ENCODE peak calls at places on chromosome 7, in six cellular contexts. One of them, this sample, is unnamed.

GRCh38 chr7:25546306-25546705 is 318.0 kb upstream of the NPVF start:
- DNase-seq in SK-N-SH: no peak
- DNase-seq in K562: no peak
- DNase-seq in GM12878: no peak
- DNase-seq in HepG2: no peak
- DNase-seq in H1: no peak
- DNase-seq in this sample: no peak

GRCh38 chr7:31640329-31640728 is 46.7 kb upstream of the PPP1R17 start:
- DNase-seq in SK-N-SH: no peak
- DNase-seq in K562: no peak
- DNase-seq in GM12878: no peak
- DNase-seq in HepG2: no peak
- DNase-seq in H1: no peak
- DNase-seq in this sample: no peak

GRCh38 chr7:140719711-140720110 is 23.2 kb downstream of the NDUFB2 start:
- DNase-seq in SK-N-SH: no peak
- DNase-seq in K562: no peak
- DNase-seq in GM12878: peak; percentile 11
- DNase-seq in HepG2: no peak
- DNase-seq in H1: no peak
- DNase-seq in this sample: no peak

GRCh38 chr7:121337398-121337797 is 8.6 kb downstream of the WNT16 start:
- DNase-seq in SK-N-SH: peak; percentile 50
- DNase-seq in K562: no peak
- DNase-seq in GM12878: no peak
- DNase-seq in HepG2: no peak
- DNase-seq in H1: no peak
- DNase-seq in this sample: no peak

GRCh38 chr7:30925117-30925516 is 13.5 kb downstream of the AQP1 start:
- DNase-seq in SK-N-SH: peak; percentile 32
- DNase-seq in K562: no peak
- DNase-seq in GM12878: no peak
- DNase-seq in HepG2: no peak
- DNase-seq in H1: no peak
- DNase-seq in this sample: no peak

GRCh38 chr7:22422831-22423615 is 66.1 kb upstream of the RAPGEF5 start:
- DNase-seq in SK-N-SH: no peak
- DNase-seq in K562: no peak
- DNase-seq in GM12878: no peak
- DNase-seq in HepG2: no peak
- DNase-seq in H1: no peak
- DNase-seq in this sample: no peak

GRCh38 chr7:18471476-18472160 is 23.9 kb upstream of the HDAC9 start:
- DNase-seq in SK-N-SH: peak; percentile 38
- DNase-seq in K562: no peak
- DNase-seq in GM12878: no peak
- DNase-seq in HepG2: no peak
- DNase-seq in H1: no peak
- DNase-seq in this sample: no peak

GRCh38 chr7:29748286-29749099 is 57.8 kb upstream of the WIPF3 start:
- DNase-seq in SK-N-SH: peak; percentile 24
- DNase-seq in K562: no peak
- DNase-seq in GM12878: no peak
- DNase-seq in HepG2: peak; percentile 38
- DNase-seq in H1: no peak
- DNase-seq in this sample: peak; percentile 35

GRCh38 chr7:40572810-40573470 is 438.1 kb downstream of the SUGCT start:
- DNase-seq in SK-N-SH: no peak
- DNase-seq in K562: no peak
- DNase-seq in GM12878: no peak
- DNase-seq in HepG2: no peak
- DNase-seq in H1: no peak
- DNase-seq in this sample: no peak

GRCh38 chr7:55020481-55020871 is 1.7 kb downstream of the EGFR start:
- DNase-seq in SK-N-SH: no peak
- DNase-seq in K562: no peak
- DNase-seq in GM12878: no peak
- DNase-seq in HepG2: no peak
- DNase-seq in H1: no peak
- DNase-seq in this sample: no peak
- H3K79me2 ChIP-seq in SK-N-SH: peaks cover 72% of the 10 kb centered on the region
- H3K79me2 ChIP-seq in K562: no peaks in the 10 kb centered on the region
- H3K79me2 ChIP-seq in GM12878: no peaks in the 10 kb centered on the region
- H3K79me2 ChIP-seq in HepG2: peaks cover 4% of the 10 kb centered on the region
- H3K79me2 ChIP-seq in H1: no peaks in the 10 kb centered on the region
- H3K79me2 ChIP-seq in this sample: peaks cover 63% of the 10 kb centered on the region

GRCh38 chr7:96246972-96247371 is 74.9 kb downstream of the SLC25A13 start:
- DNase-seq in SK-N-SH: no peak
- DNase-seq in K562: no peak
- DNase-seq in GM12878: no peak
- DNase-seq in HepG2: no peak
- DNase-seq in H1: no peak
- DNase-seq in this sample: no peak
- TF ChIP-seq SIN3A in SK-N-SH: no peak
- TF ChIP-seq SIN3A in K562: no peak
- TF ChIP-seq SIN3A in GM12878: no peak
- TF ChIP-seq SIN3A in HepG2: no peak
- TF ChIP-seq SIN3A in H1: no peak
- TF ChIP-seq SIN3A in this sample: no peak

DNA sequence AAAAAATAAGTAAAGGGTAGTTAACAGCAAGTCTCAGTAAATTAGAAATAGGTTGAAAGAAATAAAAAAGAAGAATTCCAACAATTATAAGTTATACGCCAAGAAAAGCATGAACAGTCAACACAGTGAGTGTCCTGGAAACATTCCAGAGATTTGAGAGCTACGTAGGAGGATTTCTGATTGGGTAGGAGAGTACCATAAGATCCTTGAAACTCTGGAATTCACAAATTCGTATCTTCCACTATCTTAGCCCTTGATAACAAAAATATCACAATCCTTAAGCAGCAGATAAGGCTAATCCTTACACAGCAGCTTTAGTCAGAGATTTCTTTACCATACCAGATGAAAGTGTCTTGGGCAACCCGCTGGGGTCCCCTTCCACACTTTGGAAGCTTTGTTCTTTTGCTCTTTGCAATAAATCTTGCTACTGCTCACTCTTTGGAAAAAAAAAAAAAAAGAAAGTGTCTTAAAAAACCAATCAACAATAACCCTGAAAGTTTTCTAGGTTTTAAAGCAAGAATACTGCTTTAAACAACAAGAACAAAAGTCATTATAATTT is 8.2 kb downstream of the TPK1 start:
- DNase-seq in SK-N-SH: no peak
- DNase-seq in K562: no peak
- DNase-seq in GM12878: no peak
- DNase-seq in HepG2: no peak
- DNase-seq in H1: no peak
- DNase-seq in this sample: no peak
- TF ChIP-seq POLR2AphosphoS5 in SK-N-SH: no peak
- TF ChIP-seq POLR2AphosphoS5 in K562: no peak
- TF ChIP-seq POLR2AphosphoS5 in GM12878: no peak
- TF ChIP-seq POLR2AphosphoS5 in HepG2: no peak
- TF ChIP-seq POLR2AphosphoS5 in H1: no peak
- TF ChIP-seq POLR2AphosphoS5 in this sample: no peak

GRCh38 chr7:132191418-132191817 is 384.9 kb downstream of the PLXNA4 start:
- DNase-seq in SK-N-SH: no peak
- DNase-seq in K562: no peak
- DNase-seq in GM12878: no peak
- DNase-seq in HepG2: no peak
- DNase-seq in H1: no peak
- DNase-seq in this sample: no peak

GRCh38 chr7:132187869-132188789 is 388.1 kb downstream of the PLXNA4 start:
- DNase-seq in SK-N-SH: no peak
- DNase-seq in K562: no peak
- DNase-seq in GM12878: no peak
- DNase-seq in HepG2: no peak
- DNase-seq in H1: peak; percentile 77
- DNase-seq in this sample: no peak

GRCh38 chr7:132189881-132190280 is 386.4 kb downstream of the PLXNA4 start:
- DNase-seq in SK-N-SH: no peak
- DNase-seq in K562: no peak
- DNase-seq in GM12878: no peak
- DNase-seq in HepG2: no peak
- DNase-seq in H1: no peak
- DNase-seq in this sample: no peak

GRCh38 chr7:132192809-132193208 is 383.5 kb downstream of the PLXNA4 start:
- DNase-seq in SK-N-SH: no peak
- DNase-seq in K562: no peak
- DNase-seq in GM12878: no peak
- DNase-seq in HepG2: no peak
- DNase-seq in H1: no peak
- DNase-seq in this sample: no peak

DNA sequence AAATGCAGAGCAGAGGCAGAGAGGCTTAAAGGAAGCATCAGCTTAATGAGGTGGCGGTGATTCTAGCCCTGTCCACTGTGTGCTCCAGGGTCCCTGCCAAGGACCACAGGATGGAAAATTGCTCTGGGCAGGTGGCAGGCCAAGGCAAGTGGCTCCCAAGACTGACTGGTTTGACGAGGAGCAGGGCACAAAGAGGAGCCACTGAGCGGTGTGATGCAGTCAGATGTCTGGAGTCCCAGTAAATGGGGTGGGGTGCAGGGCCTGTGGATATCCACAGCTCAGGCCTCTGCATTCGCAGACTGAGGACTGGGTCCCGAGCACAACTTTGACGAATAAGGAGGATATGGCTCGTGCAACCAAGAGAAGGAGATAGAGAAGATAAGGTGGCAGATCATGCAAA is 385.6 kb downstream of the PLXNA4 start:
- DNase-seq in SK-N-SH: no peak
- DNase-seq in K562: no peak
- DNase-seq in GM12878: no peak
- DNase-seq in HepG2: no peak
- DNase-seq in H1: no peak
- DNase-seq in this sample: no peak
- H3K79me2 ChIP-seq in SK-N-SH: no peaks in the 10 kb centered on the region
- H3K79me2 ChIP-seq in K562: no peaks in the 10 kb centered on the region
- H3K79me2 ChIP-seq in GM12878: no peaks in the 10 kb centered on the region
- H3K79me2 ChIP-seq in HepG2: no peaks in the 10 kb centered on the region
- H3K79me2 ChIP-seq in H1: no peaks in the 10 kb centered on the region
- H3K79me2 ChIP-seq in this sample: no peaks in the 10 kb centered on the region

GRCh38 chr7:139701908-139702307 is 75.9 kb downstream of the HIPK2 start:
- DNase-seq in SK-N-SH: peak; percentile 44
- DNase-seq in K562: no peak
- DNase-seq in GM12878: no peak
- DNase-seq in HepG2: no peak
- DNase-seq in H1: no peak
- DNase-seq in this sample: no peak

GRCh38 chr7:139702811-139703467 is 74.9 kb downstream of the HIPK2 start:
- DNase-seq in SK-N-SH: no peak
- DNase-seq in K562: no peak
- DNase-seq in GM12878: no peak
- DNase-seq in HepG2: no peak
- DNase-seq in H1: no peak
- DNase-seq in this sample: no peak

GRCh38 chr7:139703468-139704307 is 74.1 kb downstream of the HIPK2 start:
- DNase-seq in SK-N-SH: no peak
- DNase-seq in K562: no peak
- DNase-seq in GM12878: no peak
- DNase-seq in HepG2: no peak
- DNase-seq in H1: no peak
- DNase-seq in this sample: no peak

GRCh38 chr7:139700505-139701235 is 77.1 kb downstream of the HIPK2 start:
- DNase-seq in SK-N-SH: no peak
- DNase-seq in K562: no peak
- DNase-seq in GM12878: no peak
- DNase-seq in HepG2: no peak
- DNase-seq in H1: no peak
- DNase-seq in this sample: no peak

DNA sequence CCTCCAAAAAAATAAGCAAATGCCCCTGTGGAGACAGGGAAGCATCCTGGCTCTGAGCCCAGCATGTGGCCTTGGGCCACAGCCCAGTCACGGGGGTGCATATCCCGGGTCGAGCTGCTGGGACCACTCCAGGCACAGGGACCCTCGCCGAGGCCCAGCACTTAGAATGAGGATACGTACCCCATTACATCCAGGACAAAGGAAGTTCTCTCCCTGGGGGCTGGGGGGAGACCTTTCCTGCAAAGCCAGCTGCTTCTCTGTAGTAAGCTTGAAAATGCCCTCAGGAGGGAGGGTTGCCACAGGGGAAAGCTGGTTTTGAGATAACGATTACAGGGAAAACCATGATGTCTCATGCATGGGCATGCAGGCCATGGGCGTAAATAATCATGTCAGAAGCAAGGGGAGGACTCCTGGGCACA is 75.5 kb downstream of the HIPK2 start:
- DNase-seq in SK-N-SH: peak; percentile 77
- DNase-seq in K562: no peak
- DNase-seq in GM12878: no peak
- DNase-seq in HepG2: no peak
- DNase-seq in H1: no peak
- DNase-seq in this sample: no peak
- TF ChIP-seq SIN3A in SK-N-SH: no peak
- TF ChIP-seq SIN3A in K562: no peak
- TF ChIP-seq SIN3A in GM12878: no peak
- TF ChIP-seq SIN3A in HepG2: no peak
- TF ChIP-seq SIN3A in H1: no peak
- TF ChIP-seq SIN3A in this sample: no peak

DNA sequence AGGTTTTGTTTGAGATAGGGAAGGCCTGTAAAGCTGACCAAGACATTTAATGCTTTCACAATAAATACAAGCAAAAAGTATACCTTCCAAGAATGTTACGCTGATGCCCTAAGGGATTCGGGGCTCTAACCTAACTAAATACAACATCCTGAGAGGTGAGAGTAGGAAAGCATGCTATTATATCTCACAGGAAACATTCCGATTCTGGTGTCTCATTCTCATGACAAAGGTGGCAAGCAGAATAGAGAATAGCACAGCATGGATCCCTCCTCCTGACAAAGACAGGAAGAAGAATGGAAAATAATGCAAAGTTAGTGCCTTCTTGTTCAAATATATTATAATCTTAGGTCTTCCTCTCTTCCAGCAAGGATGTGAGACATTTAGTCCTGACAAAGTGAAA is 504.3 kb downstream of the TFEC start:
- DNase-seq in SK-N-SH: no peak
- DNase-seq in K562: no peak
- DNase-seq in GM12878: no peak
- DNase-seq in HepG2: no peak
- DNase-seq in H1: peak; percentile 59
- DNase-seq in this sample: no peak
- TF ChIP-seq POLR2AphosphoS5 in SK-N-SH: no peak
- TF ChIP-seq POLR2AphosphoS5 in K562: no peak
- TF ChIP-seq POLR2AphosphoS5 in GM12878: no peak
- TF ChIP-seq POLR2AphosphoS5 in HepG2: no peak
- TF ChIP-seq POLR2AphosphoS5 in H1: peak; percentile 69
- TF ChIP-seq POLR2AphosphoS5 in this sample: no peak

GRCh38 chr7:130095812-130096211 is 25.5 kb downstream of the KLHDC10 start:
- DNase-seq in SK-N-SH: no peak
- DNase-seq in K562: no peak
- DNase-seq in GM12878: no peak
- DNase-seq in HepG2: no peak
- DNase-seq in H1: no peak
- DNase-seq in this sample: no peak
- H3K79me2 ChIP-seq in SK-N-SH: peaks cover 32% of the 10 kb centered on the region
- H3K79me2 ChIP-seq in K562: peaks cover 83% of the 10 kb centered on the region
- H3K79me2 ChIP-seq in GM12878: peaks cover 7% of the 10 kb centered on the region
- H3K79me2 ChIP-seq in HepG2: peaks cover 11% of the 10 kb centered on the region
- H3K79me2 ChIP-seq in H1: peaks cover 13% of the 10 kb centered on the region
- H3K79me2 ChIP-seq in this sample: peaks cover 27% of the 10 kb centered on the region

DNA sequence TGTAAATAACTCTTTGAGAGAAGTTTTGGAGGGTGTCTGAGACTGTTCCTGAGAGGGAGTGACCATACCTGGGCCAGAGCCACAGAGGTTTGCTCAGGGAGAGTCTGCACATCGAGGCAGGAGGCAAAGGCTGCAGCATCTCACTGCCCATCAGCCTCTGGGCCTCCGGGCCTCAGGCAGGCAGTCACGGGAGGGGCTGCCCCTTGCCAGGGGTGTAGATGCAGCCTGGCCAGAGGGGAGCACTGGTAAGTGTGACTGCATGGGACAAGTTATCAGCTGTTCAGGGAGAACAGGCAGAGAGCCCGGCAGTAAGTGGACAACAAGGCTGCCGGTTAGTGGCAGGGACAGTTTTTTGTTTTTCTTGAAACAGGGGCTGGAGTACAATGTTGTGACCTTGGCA is 55.9 kb downstream of the ZNF467 start:
- DNase-seq in SK-N-SH: no peak
- DNase-seq in K562: peak; percentile 4
- DNase-seq in GM12878: no peak
- DNase-seq in HepG2: no peak
- DNase-seq in H1: no peak
- DNase-seq in this sample: no peak
- TF ChIP-seq SIN3A in SK-N-SH: no peak
- TF ChIP-seq SIN3A in K562: no peak
- TF ChIP-seq SIN3A in GM12878: no peak
- TF ChIP-seq SIN3A in HepG2: no peak
- TF ChIP-seq SIN3A in H1: no peak
- TF ChIP-seq SIN3A in this sample: no peak

This sample was measured in HCT116.